ENCODE peak calls at places on chromosomes 5 and 9, in six cellular contexts. One of them, this sample, is unnamed.
A peak's percentile ranks its signal among the peaks of the same experiment; 100 is the strongest.

GRCh38 chr5:74483001-74483400 is 157.5 kb downstream of the ENC1 start:
- DNase-seq in psoas muscle: no peak
- DNase-seq in GM23248: no peak
- DNase-seq in mesendoderm: no peak
- DNase-seq in uterus: no peak
- DNase-seq in IMR-90: no peak
- DNase-seq in this sample: no peak

GRCh38 chr5:83586874-83587776 is 115.6 kb downstream of the VCAN start:
- DNase-seq in mesendoderm: no peak
- DNase-seq in GM23248: peak; percentile 34
- DNase-seq in IMR-90: peak; percentile 68
- DNase-seq in uterus: no peak
- DNase-seq in psoas muscle: no peak
- DNase-seq in this sample: no peak

GRCh38 chr5:132414634-132415377 is 45.3 kb downstream of the SLC22A5 start:
- DNase-seq in IMR-90: no peak
- DNase-seq in GM23248: peak; percentile 56
- DNase-seq in psoas muscle: no peak
- DNase-seq in mesendoderm: no peak
- DNase-seq in uterus: no peak
- DNase-seq in this sample: no peak

GRCh38 chr5:57216714-57217113 is 42.9 kb downstream of the GPBP1 start:
- DNase-seq in uterus: no peak
- DNase-seq in mesendoderm: no peak
- DNase-seq in IMR-90: peak; percentile 82
- DNase-seq in psoas muscle: no peak
- DNase-seq in GM23248: peak; percentile 71
- DNase-seq in this sample: no peak

GRCh38 chr5:132098151-132098594 is 24.6 kb downstream of the CSF2 start:
- DNase-seq in GM23248: peak; percentile 79
- DNase-seq in uterus: no peak
- DNase-seq in psoas muscle: no peak
- DNase-seq in mesendoderm: no peak
- DNase-seq in IMR-90: peak; percentile 74
- DNase-seq in this sample: no peak

GRCh38 chr9:111828193-111828592 is 33.5 kb upstream of the SHOC1 start:
- DNase-seq in psoas muscle: no peak
- DNase-seq in uterus: no peak
- DNase-seq in IMR-90: no peak
- DNase-seq in mesendoderm: peak; percentile 8
- DNase-seq in GM23248: peak; percentile 23
- DNase-seq in this sample: no peak

GRCh38 chr9:83220737-83221136 is 157.8 kb upstream of the RASEF start:
- DNase-seq in psoas muscle: no peak
- DNase-seq in uterus: no peak
- DNase-seq in mesendoderm: no peak
- DNase-seq in IMR-90: peak; percentile 29
- DNase-seq in GM23248: peak; percentile 84
- DNase-seq in this sample: no peak

GRCh38 chr5:77937015-77937908 is 161.1 kb upstream of the TBCA start:
- DNase-seq in GM23248: no peak
- DNase-seq in mesendoderm: no peak
- DNase-seq in IMR-90: no peak
- DNase-seq in psoas muscle: no peak
- DNase-seq in uterus: no peak
- DNase-seq in this sample: no peak

GRCh38 chr5:39040875-39041274 is 33.3 kb downstream of the RICTOR start:
- DNase-seq in mesendoderm: no peak
- DNase-seq in uterus: no peak
- DNase-seq in psoas muscle: peak; percentile 56
- DNase-seq in GM23248: no peak
- DNase-seq in IMR-90: no peak
- DNase-seq in this sample: no peak

GRCh38 chr5:168174376-168174775 is 117.1 kb upstream of the WWC1 start:
- DNase-seq in psoas muscle: no peak
- DNase-seq in uterus: no peak
- DNase-seq in IMR-90: no peak
- DNase-seq in mesendoderm: no peak
- DNase-seq in GM23248: peak; percentile 9
- DNase-seq in this sample: no peak

GRCh38 chr9:91949293-91949945 is 609 bp downstream of the ROR2 start:
- DNase-seq in IMR-90: no peak
- DNase-seq in psoas muscle: no peak
- DNase-seq in GM23248: peak; percentile 62
- DNase-seq in mesendoderm: no peak
- DNase-seq in uterus: no peak
- DNase-seq in this sample: no peak

GRCh38 chr5:38538161-38538560 is 18.3 kb downstream of the LIFR start:
- DNase-seq in GM23248: no peak
- DNase-seq in mesendoderm: peak; percentile 46
- DNase-seq in uterus: no peak
- DNase-seq in psoas muscle: no peak
- DNase-seq in IMR-90: no peak
- DNase-seq in this sample: no peak

GRCh38 chr5:175325681-175326080 is 118.3 kb downstream of the DRD1 start:
- DNase-seq in psoas muscle: no peak
- DNase-seq in IMR-90: peak; percentile 65
- DNase-seq in GM23248: peak; percentile 2
- DNase-seq in mesendoderm: peak; percentile 83
- DNase-seq in uterus: no peak
- DNase-seq in this sample: no peak

GRCh38 chr5:168047043-168047668 is 244.3 kb upstream of the WWC1 start:
- DNase-seq in GM23248: peak; percentile 25
- DNase-seq in psoas muscle: no peak
- DNase-seq in mesendoderm: peak; percentile 89
- DNase-seq in uterus: no peak
- DNase-seq in IMR-90: peak; percentile 22
- DNase-seq in this sample: peak; percentile 73

DNA sequence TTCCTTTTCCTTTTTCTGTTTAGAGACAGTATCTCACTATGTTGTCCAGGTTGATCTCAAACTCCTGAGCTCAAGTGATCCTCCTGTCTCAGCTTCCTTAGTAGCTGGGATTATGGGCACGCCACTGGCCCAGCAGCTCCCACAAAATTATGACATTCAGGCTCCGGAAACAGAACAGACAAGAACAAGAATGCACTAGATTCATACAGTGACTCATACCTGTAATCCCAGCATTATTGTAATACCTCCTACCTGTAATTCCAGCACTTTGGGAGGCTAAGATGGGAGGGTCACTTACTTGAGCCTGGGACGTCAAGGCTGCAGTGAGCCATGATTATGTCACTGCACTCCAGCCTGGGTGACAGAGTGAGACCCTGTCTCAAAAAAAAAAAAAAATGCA is 26.7 kb upstream of the B4GALT1 start:
- DNase-seq in GM23248: no peak
- DNase-seq in psoas muscle: no peak
- DNase-seq in mesendoderm: no peak
- DNase-seq in uterus: no peak
- DNase-seq in IMR-90: no peak
- DNase-seq in this sample: no peak
- H3K27ac ChIP-seq in GM23248: no peak overlapping the region
- H3K27ac ChIP-seq in psoas muscle: no peak overlapping the region
- H3K27ac ChIP-seq in mesendoderm: no peak overlapping the region
- H3K27ac ChIP-seq in uterus: peak overlapping the region; percentile 68
- H3K27ac ChIP-seq in IMR-90: no peak overlapping the region
- H3K27ac ChIP-seq in this sample: no peak overlapping the region

GRCh38 chr5:146475190-146475801 is 28.2 kb downstream of the TCERG1 start:
- DNase-seq in IMR-90: no peak
- DNase-seq in GM23248: peak; percentile 21
- DNase-seq in uterus: no peak
- DNase-seq in mesendoderm: peak; percentile 6
- DNase-seq in psoas muscle: no peak
- DNase-seq in this sample: no peak
- H3K27ac ChIP-seq in IMR-90: no peak overlapping the region
- H3K27ac ChIP-seq in GM23248: no peak overlapping the region
- H3K27ac ChIP-seq in uterus: no peak overlapping the region
- H3K27ac ChIP-seq in mesendoderm: no peak overlapping the region
- H3K27ac ChIP-seq in psoas muscle: no peak overlapping the region
- H3K27ac ChIP-seq in this sample: no peak overlapping the region

GRCh38 chr5:54603372-54603771 is 85.8 kb downstream of the SNX18 start:
- DNase-seq in GM23248: peak; percentile 35
- DNase-seq in psoas muscle: no peak
- DNase-seq in IMR-90: no peak
- DNase-seq in uterus: no peak
- DNase-seq in mesendoderm: no peak
- DNase-seq in this sample: no peak

GRCh38 chr5:54601393-54601792 is 83.8 kb downstream of the SNX18 start:
- DNase-seq in uterus: no peak
- DNase-seq in GM23248: no peak
- DNase-seq in psoas muscle: no peak
- DNase-seq in mesendoderm: no peak
- DNase-seq in IMR-90: no peak
- DNase-seq in this sample: no peak

GRCh38 chr5:54601832-54602231 is 84.3 kb downstream of the SNX18 start:
- DNase-seq in GM23248: no peak
- DNase-seq in psoas muscle: no peak
- DNase-seq in uterus: no peak
- DNase-seq in mesendoderm: no peak
- DNase-seq in IMR-90: no peak
- DNase-seq in this sample: no peak
- H3K27ac ChIP-seq in GM23248: no peak overlapping the region
- H3K27ac ChIP-seq in psoas muscle: no peak overlapping the region
- H3K27ac ChIP-seq in uterus: peak overlapping the region; percentile 16
- H3K27ac ChIP-seq in mesendoderm: no peak overlapping the region
- H3K27ac ChIP-seq in IMR-90: no peak overlapping the region
- H3K27ac ChIP-seq in this sample: no peak overlapping the region

GRCh38 chr5:14156611-14157493 is 13.7 kb downstream of the TRIO start:
- DNase-seq in psoas muscle: no peak
- DNase-seq in uterus: peak; percentile 63
- DNase-seq in GM23248: peak; percentile 96
- DNase-seq in mesendoderm: peak; percentile 79
- DNase-seq in IMR-90: peak; percentile 99
- DNase-seq in this sample: no peak
- H3K27ac ChIP-seq in psoas muscle: peak overlapping the region; percentile 82
- H3K27ac ChIP-seq in uterus: peak overlapping the region; percentile 92
- H3K27ac ChIP-seq in GM23248: peak overlapping the region; percentile 94
- H3K27ac ChIP-seq in mesendoderm: peak overlapping the region; percentile 53
- H3K27ac ChIP-seq in IMR-90: peak overlapping the region; percentile 96
- H3K27ac ChIP-seq in this sample: no peak overlapping the region

DNA sequence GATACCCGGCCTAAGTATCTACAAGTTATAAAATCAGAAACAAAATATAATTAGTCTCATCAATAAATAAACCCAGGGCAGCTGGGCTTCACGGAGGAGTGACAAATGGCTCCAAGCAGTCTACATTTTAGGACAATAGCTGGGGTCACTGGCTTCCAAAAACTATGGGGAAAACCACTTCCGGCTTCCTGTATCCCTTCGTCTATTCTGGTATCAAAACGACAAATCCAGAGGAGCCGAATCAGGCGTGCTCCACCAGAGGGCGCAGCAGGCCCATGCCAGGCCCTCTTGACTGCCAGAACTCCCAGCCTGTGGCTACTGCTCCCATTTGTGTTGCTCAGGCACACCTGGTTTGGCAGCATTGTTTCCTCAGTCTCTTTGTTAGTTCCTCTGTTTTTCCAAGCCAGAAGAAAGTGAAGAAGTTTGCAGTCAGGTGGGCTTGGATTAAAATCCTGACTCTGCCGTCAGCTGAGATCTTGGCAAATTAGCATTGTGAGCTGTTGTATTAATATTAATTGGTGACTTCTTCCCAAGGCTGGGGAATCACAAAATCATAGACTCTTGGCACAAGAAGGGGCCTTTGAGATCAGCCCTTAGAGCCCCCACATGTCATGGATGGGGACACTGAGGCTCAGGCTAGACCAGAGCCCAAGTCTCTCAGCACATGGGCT is 11.6 kb upstream of the RAB14 start:
- DNase-seq in mesendoderm: peak; percentile 89
- DNase-seq in IMR-90: peak; percentile 85
- DNase-seq in uterus: peak; percentile 92
- DNase-seq in GM23248: peak; percentile 88
- DNase-seq in psoas muscle: peak; percentile 94
- DNase-seq in this sample: peak; percentile 66
- H3K27ac ChIP-seq in mesendoderm: no peak overlapping the region
- H3K27ac ChIP-seq in IMR-90: peak overlapping the region; percentile 15
- H3K27ac ChIP-seq in uterus: peak overlapping the region; percentile 50
- H3K27ac ChIP-seq in GM23248: no peak overlapping the region
- H3K27ac ChIP-seq in psoas muscle: no peak overlapping the region
- H3K27ac ChIP-seq in this sample: no peak overlapping the region

GRCh38 chr5:157459715-157460599 is at the start of gene NIPAL4:
- DNase-seq in uterus: no peak
- DNase-seq in IMR-90: no peak
- DNase-seq in GM23248: peak; percentile 48
- DNase-seq in mesendoderm: peak; percentile 57
- DNase-seq in psoas muscle: no peak
- DNase-seq in this sample: no peak

GRCh38 chr5:157464518-157465171 is 4.6 kb downstream of the NIPAL4 start:
- DNase-seq in psoas muscle: no peak
- DNase-seq in mesendoderm: peak; percentile 91
- DNase-seq in GM23248: peak; percentile 96
- DNase-seq in IMR-90: peak; percentile 90
- DNase-seq in uterus: peak; percentile 88
- DNase-seq in this sample: no peak

GRCh38 chr5:157460921-157461792 is 1.1 kb downstream of the NIPAL4 start:
- DNase-seq in psoas muscle: no peak
- DNase-seq in uterus: no peak
- DNase-seq in GM23248: no peak
- DNase-seq in IMR-90: no peak
- DNase-seq in mesendoderm: no peak
- DNase-seq in this sample: no peak

GRCh38 chr5:157463621-157464407 is 3.8 kb downstream of the NIPAL4 start:
- DNase-seq in GM23248: peak; percentile 70
- DNase-seq in IMR-90: peak; percentile 57
- DNase-seq in mesendoderm: no peak
- DNase-seq in uterus: no peak
- DNase-seq in psoas muscle: no peak
- DNase-seq in this sample: no peak

DNA sequence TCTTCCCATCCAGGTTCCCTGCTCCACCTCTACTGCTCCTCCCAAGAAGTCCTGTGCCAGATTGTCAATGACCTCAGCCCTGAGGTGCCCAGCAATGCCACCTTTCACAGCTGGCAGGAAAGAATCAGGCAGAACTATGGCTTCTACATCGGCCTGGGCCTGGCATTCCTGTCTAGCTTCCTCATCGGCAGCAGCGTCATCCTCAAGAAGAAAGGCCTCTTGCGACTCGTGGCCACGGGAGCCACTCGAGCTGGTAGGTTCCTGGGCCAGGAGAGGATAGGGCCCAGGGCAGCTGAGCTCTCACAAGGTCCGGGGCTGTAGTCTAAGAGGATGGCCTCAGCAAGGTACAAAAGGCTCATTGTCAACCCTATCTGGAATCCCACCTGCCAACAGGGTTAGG is 3.1 kb downstream of the NIPAL4 start:
- DNase-seq in mesendoderm: no peak
- DNase-seq in GM23248: peak; percentile 54
- DNase-seq in IMR-90: no peak
- DNase-seq in uterus: no peak
- DNase-seq in psoas muscle: no peak
- DNase-seq in this sample: no peak
- H3K27ac ChIP-seq in mesendoderm: no peak overlapping the region
- H3K27ac ChIP-seq in GM23248: no peak overlapping the region
- H3K27ac ChIP-seq in IMR-90: no peak overlapping the region
- H3K27ac ChIP-seq in uterus: no peak overlapping the region
- H3K27ac ChIP-seq in psoas muscle: no peak overlapping the region
- H3K27ac ChIP-seq in this sample: peak overlapping the region; percentile 1

GRCh38 chr5:143238620-143239019 is 164.9 kb downstream of the NR3C1 start:
- DNase-seq in uterus: no peak
- DNase-seq in psoas muscle: no peak
- DNase-seq in mesendoderm: no peak
- DNase-seq in GM23248: no peak
- DNase-seq in IMR-90: no peak
- DNase-seq in this sample: no peak
- H3K27ac ChIP-seq in uterus: no peak overlapping the region
- H3K27ac ChIP-seq in psoas muscle: no peak overlapping the region
- H3K27ac ChIP-seq in mesendoderm: no peak overlapping the region
- H3K27ac ChIP-seq in GM23248: no peak overlapping the region
- H3K27ac ChIP-seq in IMR-90: no peak overlapping the region
- H3K27ac ChIP-seq in this sample: no peak overlapping the region